ENCODE peak calls at places on chromosomes 2 and 18, in four cellular contexts. U is K562, N is GM12878, F is HL-60. W is an unnamed sample.

GRCh38 chr2:232367591-232368233 is 10.8 kb upstream of the ALPP start:
- DNase-seq in U (peak), N (no peak), F (no peak), W (no peak)

GRCh38 chr2:157324331-157324843 is 1.2 kb downstream of the ERMN start:
- DNase-seq in U (peak), N (no peak), F (no peak), W (no peak)

GRCh38 chr2:198097628-198098027 is 293.2 kb downstream of the PLCL1 start:
- DNase-seq in U (no peak), N (peak), F (no peak), W (no peak)

GRCh38 chr2:163247151-163247872 is 408.7 kb upstream of the KCNH7 start:
- DNase-seq in U (no peak), N (no peak), F (no peak), W (no peak)

GRCh38 chr2:215736653-215737290 is 276.6 kb downstream of the MREG start:
- DNase-seq in U (peak), N (no peak), F (no peak), W (no peak)

GRCh38 chr2:19738707-19739106 is 163.1 kb downstream of the TTC32 start:
- DNase-seq in U (no peak), N (no peak), F (no peak), W (no peak)

GRCh38 chr2:96144481-96145027 is 686 bp downstream of the DUSP2 start:
- DNase-seq in U (no peak), N (no peak), F (no peak), W (no peak)

GRCh38 chr2:3644891-3645605 is 13.0 kb upstream of the ALLC start:
- DNase-seq in U (no peak), N (no peak), F (no peak), W (no peak)

GRCh38 chr18:25042641-25043051 is 309.3 kb downstream of the ZNF521 start:
- DNase-seq in U (no peak), N (no peak), F (no peak), W (no peak)

GRCh38 chr2:150410809-150411208 is 76.7 kb downstream of the RND3 start:
- DNase-seq in U (no peak), N (no peak), F (no peak), W (no peak)

GRCh38 chr2:233100192-233100998 is 40.3 kb downstream of the INPP5D start:
- DNase-seq in U (no peak), N (peak), F (no peak), W (no peak)

GRCh38 chr18:74194691-74195090 is 46.4 kb downstream of the TIMM21 start:
- DNase-seq in U (no peak), N (no peak), F (no peak), W (no peak)

GRCh38 chr2:196480653-196481322 is 158.7 kb upstream of the CCDC150 start:
- DNase-seq in U (no peak), N (no peak), F (no peak), W (no peak)

GRCh38 chr2:86036790-86037138 is 68.9 kb downstream of the POLR1A start:
- DNase-seq in U (no peak), N (no peak), F (no peak), W (no peak)

GRCh38 chr18:72456802-72457201 is 87.3 kb downstream of the CBLN2 start:
- DNase-seq in U (no peak), N (no peak), F (no peak), W (no peak)

GRCh38 chr2:206443735-206444527 is 599 bp downstream of the ADAM23 start:
- DNase-seq in U (peak), N (no peak), F (no peak), W (peak)

GRCh38 chr2:73133566-73134227 is 20.9 kb upstream of the RAB11FIP5 start:
- DNase-seq in U (no peak), N (no peak), F (no peak), W (no peak)

GRCh38 chr2:160077912-160078585 is 15.6 kb upstream of the PLA2R1 start:
- DNase-seq in U (no peak), N (no peak), F (no peak), W (no peak)

DNA sequence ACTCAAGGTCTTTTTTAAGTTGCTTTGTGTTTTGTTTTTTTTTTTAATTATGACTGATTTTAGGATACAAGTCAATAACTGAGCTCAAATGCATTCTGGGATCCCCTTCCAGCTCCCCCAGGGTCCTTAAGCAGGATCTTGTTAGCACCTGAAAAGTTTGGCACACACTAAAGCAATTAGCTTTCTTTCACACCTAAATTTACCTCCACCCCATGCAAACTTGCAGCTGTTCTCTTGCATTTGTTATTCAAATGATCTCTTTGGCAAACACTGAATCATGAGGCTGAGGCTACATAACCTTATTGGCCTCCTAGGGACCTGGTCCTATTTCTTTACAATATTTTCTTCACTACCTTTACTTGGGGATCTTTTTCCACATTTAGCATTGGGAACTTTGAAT is 2026.0 kb upstream of the CELF4 start:
- DNase-seq in U (no peak), N (no peak), F (no peak), W (no peak)
- TF ChIP-seq SPI1 in U (no peak), N (no peak), F (no peak), W (no peak)

GRCh38 chr2:136751406-136751805 is 13.9 kb upstream of the THSD7B start:
- DNase-seq in U (no peak), N (no peak), F (no peak), W (no peak)
- TF ChIP-seq SPI1 in U (no peak), N (no peak), F (peak), W (no peak)

DNA sequence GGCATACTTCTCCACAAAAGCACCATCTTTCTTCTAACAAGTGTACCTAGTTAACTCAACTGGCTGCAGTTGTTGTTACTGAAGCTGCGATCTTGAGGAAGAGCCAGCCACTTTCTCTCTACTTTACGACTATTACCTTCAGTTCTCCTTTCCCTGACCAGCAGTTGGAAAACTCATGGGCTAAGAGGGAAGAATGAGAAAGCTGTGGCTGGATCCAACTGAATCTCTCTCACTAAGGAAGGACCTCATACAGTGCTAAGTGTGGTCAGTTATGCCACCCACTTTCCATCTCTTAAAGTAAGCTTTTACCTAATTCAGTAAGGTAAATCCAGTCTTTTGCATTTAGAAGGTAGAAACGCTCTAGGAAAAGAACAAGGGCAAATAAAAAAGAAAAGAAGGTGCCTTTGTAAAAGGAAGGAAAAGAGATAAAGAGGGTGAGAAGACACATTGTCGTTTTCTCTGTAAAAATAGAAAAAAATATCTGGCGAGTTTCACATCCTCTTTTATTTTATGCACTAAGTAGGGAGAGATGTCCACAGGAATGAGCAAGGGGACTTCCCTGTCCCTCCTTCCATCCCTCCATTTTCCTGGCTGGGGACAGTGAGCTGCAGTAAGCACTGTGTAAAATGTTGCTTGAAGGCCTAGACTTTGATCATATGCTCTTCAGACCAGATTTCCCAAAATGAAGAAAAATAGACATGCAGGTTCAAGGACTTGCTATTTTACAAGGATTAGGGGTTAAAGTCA is 73.4 kb downstream of the PLEKHM3 start:
- DNase-seq in U (no peak), N (no peak), F (peak), W (no peak)
- TF ChIP-seq SPI1 in U (no peak), N (peak), F (no peak), W (peak)

DNA sequence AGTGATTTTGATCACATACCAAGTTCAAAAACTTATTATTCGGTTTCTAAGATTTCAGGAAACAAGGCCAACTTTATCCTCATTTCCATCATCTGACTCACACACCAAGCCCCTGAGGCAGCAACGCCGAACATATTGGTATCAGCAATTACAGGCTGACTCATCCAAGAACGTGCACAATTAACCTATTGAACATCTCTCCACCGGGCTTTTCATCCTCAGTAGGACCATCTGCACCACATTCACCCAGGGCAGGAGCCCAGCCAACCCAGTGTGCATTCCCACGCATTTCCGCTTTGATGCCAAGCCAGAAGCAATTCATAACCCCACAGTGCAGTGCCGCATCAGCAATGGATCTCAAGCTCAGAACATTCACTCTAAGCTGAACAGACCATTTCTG is 52.9 kb downstream of the SCG2 start:
- DNase-seq in U (no peak), N (no peak), F (no peak), W (no peak)
- TF ChIP-seq SPI1 in U (no peak), N (no peak), F (no peak), W (no peak)

DNA sequence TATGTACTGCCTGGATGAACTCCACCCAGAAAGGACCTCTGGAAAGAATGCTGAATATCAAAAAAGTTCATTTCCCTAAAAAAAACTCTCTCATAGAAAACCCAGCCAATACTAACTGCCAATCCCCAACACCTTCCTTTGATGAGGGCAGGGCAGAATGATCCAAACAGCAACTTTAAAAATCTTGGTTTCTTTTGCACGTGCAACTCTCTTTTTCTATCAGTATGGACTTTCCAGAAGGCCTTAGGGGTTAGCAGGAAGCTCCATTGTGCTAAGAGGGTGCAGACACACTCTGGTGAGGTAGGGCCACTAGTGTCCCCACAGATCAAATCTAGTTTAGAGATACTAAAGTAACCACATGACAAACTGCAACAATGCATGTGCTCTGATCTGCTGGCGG is 23.4 kb downstream of the KCTD1 start:
- DNase-seq in U (no peak), N (no peak), F (no peak), W (no peak)
- TF ChIP-seq SPI1 in U (no peak), N (no peak), F (no peak), W (no peak)

DNA sequence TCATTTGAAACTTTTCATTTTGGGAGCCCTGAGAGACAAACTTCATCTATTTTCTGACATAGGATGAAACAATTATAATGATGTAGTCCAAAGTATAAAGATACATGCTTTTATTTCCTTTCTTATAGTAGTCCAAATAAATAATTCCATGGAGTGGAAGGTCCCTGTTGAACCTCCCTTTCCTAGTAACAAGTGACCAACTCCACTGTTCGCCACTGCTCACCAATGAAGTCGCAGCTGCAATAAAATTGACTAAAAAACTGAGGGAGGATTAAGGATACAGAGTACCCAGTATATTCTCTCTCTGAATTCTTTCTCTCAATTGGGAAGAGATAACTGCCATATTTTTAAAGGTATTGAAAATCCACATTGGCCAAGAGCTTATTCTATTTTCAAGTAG is 14.1 kb downstream of the SERPINB7 start:
- DNase-seq in U (no peak), N (no peak), F (no peak), W (no peak)
- TF ChIP-seq SPI1 in U (no peak), N (no peak), F (no peak), W (no peak)

GRCh38 chr2:134459706-134460406 is 206.0 kb downstream of the MGAT5 start:
- DNase-seq in U (no peak), N (no peak), F (no peak), W (no peak)

GRCh38 chr2:134458950-134459349 is 205.1 kb downstream of the MGAT5 start:
- DNase-seq in U (no peak), N (no peak), F (no peak), W (no peak)

GRCh38 chr2:134461511-134461910 is 207.6 kb downstream of the MGAT5 start:
- DNase-seq in U (no peak), N (no peak), F (no peak), W (no peak)

GRCh38 chr2:134462275-134462674 is 208.4 kb downstream of the MGAT5 start:
- DNase-seq in U (no peak), N (no peak), F (no peak), W (no peak)

GRCh38 chr2:134460583-134460998 is 206.7 kb downstream of the MGAT5 start:
- DNase-seq in U (peak), N (no peak), F (peak), W (peak)
- TF ChIP-seq SPI1 in U (no peak), N (no peak), F (no peak), W (no peak)

W was measured in GM12891.